ENCODE peak calls at places on chromosomes 1 and 21, in ten cellular contexts. One of them, this sample, is unnamed.

GRCh38 chr1:245680395-245680794 is 525.6 kb downstream of the KIF26B start:
- DNase-seq in WTC11: no peak
- DNase-seq in AG08396: no peak
- DNase-seq in hypothalamus: no peak
- DNase-seq in activated T-helper 1 cell treated with Interleukin-2 at 50 U/mL for 16 hours: no peak
- DNase-seq in cardiac fibroblast: no peak
- DNase-seq in neural crest cell: no peak
- DNase-seq in GM23338: no peak
- DNase-seq in lower leg skin: no peak
- DNase-seq in HFF-Myc: no peak
- DNase-seq in this sample: no peak

GRCh38 chr1:32627596-32628162 is 22.7 kb downstream of the ZBTB8OS start:
- DNase-seq in WTC11: no peak
- DNase-seq in AG08396: no peak
- DNase-seq in hypothalamus: no peak
- DNase-seq in activated T-helper 1 cell treated with Interleukin-2 at 50 U/mL for 16 hours: no peak
- DNase-seq in cardiac fibroblast: no peak
- DNase-seq in neural crest cell: no peak
- DNase-seq in GM23338: no peak
- DNase-seq in lower leg skin: no peak
- DNase-seq in HFF-Myc: no peak
- DNase-seq in this sample: no peak

GRCh38 chr1:160096491-160097116 is 1.8 kb downstream of the IGSF8 start:
- DNase-seq in WTC11: no peak
- DNase-seq in AG08396: peak
- DNase-seq in hypothalamus: no peak
- DNase-seq in activated T-helper 1 cell treated with Interleukin-2 at 50 U/mL for 16 hours: no peak
- DNase-seq in cardiac fibroblast: peak
- DNase-seq in neural crest cell: no peak
- DNase-seq in GM23338: no peak
- DNase-seq in lower leg skin: peak
- DNase-seq in HFF-Myc: no peak
- DNase-seq in this sample: no peak

GRCh38 chr1:85605519-85606413 is 25.2 kb downstream of the CCN1 start:
- DNase-seq in WTC11: no peak
- DNase-seq in AG08396: no peak
- DNase-seq in hypothalamus: no peak
- DNase-seq in activated T-helper 1 cell treated with Interleukin-2 at 50 U/mL for 16 hours: no peak
- DNase-seq in cardiac fibroblast: no peak
- DNase-seq in neural crest cell: no peak
- DNase-seq in GM23338: no peak
- DNase-seq in lower leg skin: no peak
- DNase-seq in HFF-Myc: no peak
- DNase-seq in this sample: no peak

GRCh38 chr1:67214420-67215174 is 48.3 kb downstream of the IL23R start:
- DNase-seq in WTC11: peak
- DNase-seq in AG08396: no peak
- DNase-seq in hypothalamus: no peak
- DNase-seq in activated T-helper 1 cell treated with Interleukin-2 at 50 U/mL for 16 hours: no peak
- DNase-seq in cardiac fibroblast: peak
- DNase-seq in neural crest cell: peak
- DNase-seq in GM23338: peak
- DNase-seq in lower leg skin: no peak
- DNase-seq in HFF-Myc: no peak
- DNase-seq in this sample: peak

GRCh38 chr21:15224346-15225086 is 159.7 kb upstream of the NRIP1 start:
- DNase-seq in WTC11: no peak
- DNase-seq in AG08396: peak
- DNase-seq in hypothalamus: no peak
- DNase-seq in activated T-helper 1 cell treated with Interleukin-2 at 50 U/mL for 16 hours: no peak
- DNase-seq in cardiac fibroblast: peak
- DNase-seq in neural crest cell: no peak
- DNase-seq in GM23338: no peak
- DNase-seq in lower leg skin: no peak
- DNase-seq in HFF-Myc: peak
- DNase-seq in this sample: no peak

GRCh38 chr1:1955651-1956094 is 36.6 kb upstream of the TMEM52 start:
- DNase-seq in WTC11: no peak
- DNase-seq in AG08396: no peak
- DNase-seq in hypothalamus: no peak
- DNase-seq in activated T-helper 1 cell treated with Interleukin-2 at 50 U/mL for 16 hours: no peak
- DNase-seq in cardiac fibroblast: no peak
- DNase-seq in neural crest cell: no peak
- DNase-seq in GM23338: no peak
- DNase-seq in lower leg skin: no peak
- DNase-seq in HFF-Myc: no peak
- DNase-seq in this sample: no peak

GRCh38 chr21:34545079-34545884 is 33.3 kb upstream of the KCNE1 start:
- DNase-seq in WTC11: no peak
- DNase-seq in AG08396: peak
- DNase-seq in hypothalamus: peak
- DNase-seq in activated T-helper 1 cell treated with Interleukin-2 at 50 U/mL for 16 hours: no peak
- DNase-seq in cardiac fibroblast: peak
- DNase-seq in neural crest cell: peak
- DNase-seq in GM23338: peak
- DNase-seq in lower leg skin: no peak
- DNase-seq in HFF-Myc: no peak
- DNase-seq in this sample: peak

GRCh38 chr1:30665216-30665615 is 58.2 kb downstream of the MATN1 start:
- DNase-seq in WTC11: no peak
- DNase-seq in AG08396: no peak
- DNase-seq in hypothalamus: no peak
- DNase-seq in activated T-helper 1 cell treated with Interleukin-2 at 50 U/mL for 16 hours: no peak
- DNase-seq in cardiac fibroblast: no peak
- DNase-seq in neural crest cell: no peak
- DNase-seq in GM23338: no peak
- DNase-seq in lower leg skin: no peak
- DNase-seq in HFF-Myc: no peak
- DNase-seq in this sample: no peak

GRCh38 chr1:92831368-92831761 is 475 bp upstream of the RPL5 start:
- DNase-seq in WTC11: no peak
- DNase-seq in AG08396: no peak
- DNase-seq in hypothalamus: no peak
- DNase-seq in activated T-helper 1 cell treated with Interleukin-2 at 50 U/mL for 16 hours: no peak
- DNase-seq in cardiac fibroblast: no peak
- DNase-seq in neural crest cell: no peak
- DNase-seq in GM23338: peak
- DNase-seq in lower leg skin: no peak
- DNase-seq in HFF-Myc: no peak
- DNase-seq in this sample: peak

This sample was measured in neural progenitor cell.